ENCODE peak calls at places on chromosome 5, in eight cellular contexts. X is CD8-positive, alpha-beta T cell; Z is AG08396; F is foreskin fibroblast; P is cardiac muscle cell; L is ureter; D is choroid plexus epithelial cell; O is HAP-1. M is an unnamed sample.

GRCh38 chr5:170749911-170750431 is 33.6 kb upstream of the GABRP start:
- DNase-seq in X (no peak), Z (no peak), F (no peak), P (no peak), L (peak), D (no peak), O (no peak), M (no peak)

GRCh38 chr5:26847041-26847736 is 191.2 kb downstream of the CDH9 start:
- DNase-seq in X (no peak), Z (no peak), F (no peak), P (no peak), L (no peak), D (peak), O (no peak), M (no peak)

GRCh38 chr5:36722913-36723312 is 116.5 kb downstream of the SLC1A3 start:
- DNase-seq in X (no peak), Z (no peak), F (peak), P (no peak), L (no peak), D (peak), O (no peak), M (no peak)

GRCh38 chr5:2262620-2263019 is 379.9 kb upstream of the IRX4 start:
- DNase-seq in X (no peak), Z (no peak), F (no peak), P (no peak), L (no peak), D (no peak), O (no peak), M (no peak)

GRCh38 chr5:60340965-60341471 is 358.9 kb downstream of the DEPDC1B start:
- DNase-seq in X (no peak), Z (no peak), F (peak), P (no peak), L (no peak), D (no peak), O (no peak), M (no peak)

GRCh38 chr5:3346111-3346820 is 249.4 kb upstream of the IRX1 start:
- DNase-seq in X (no peak), Z (no peak), F (no peak), P (no peak), L (peak), D (no peak), O (no peak), M (no peak)

GRCh38 chr5:178216088-178216534 is 11.8 kb downstream of the HNRNPAB start:
- DNase-seq in X (no peak), Z (no peak), F (no peak), P (no peak), L (no peak), D (no peak), O (no peak), M (no peak)

GRCh38 chr5:25405850-25406249 is 761.1 kb upstream of the CDH10 start:
- DNase-seq in X (no peak), Z (no peak), F (no peak), P (no peak), L (no peak), D (no peak), O (no peak), M (no peak)

GRCh38 chr5:54093861-54094260 is 216.5 kb downstream of the ARL15 start:
- DNase-seq in X (no peak), Z (no peak), F (no peak), P (no peak), L (no peak), D (no peak), O (no peak), M (no peak)

GRCh38 chr5:163189023-163189553 is 248.3 kb upstream of the CCNG1 start:
- DNase-seq in X (no peak), Z (no peak), F (no peak), P (no peak), L (no peak), D (no peak), O (no peak), M (no peak)

GRCh38 chr5:1889321-1890065 is 6.8 kb upstream of the IRX4 start:
- DNase-seq in X (no peak), Z (no peak), F (no peak), P (no peak), L (no peak), D (no peak), O (no peak), M (no peak)

GRCh38 chr5:159310492-159310891 is 19.8 kb downstream of the IL12B start:
- DNase-seq in X (no peak), Z (no peak), F (no peak), P (peak), L (no peak), D (peak), O (no peak), M (no peak)

GRCh38 chr5:154709368-154710305 is 45.5 kb upstream of the LARP1 start:
- DNase-seq in X (no peak), Z (no peak), F (peak), P (no peak), L (no peak), D (no peak), O (no peak), M (peak)

GRCh38 chr5:5886812-5887486 is 464.5 kb downstream of the ICE1 start:
- DNase-seq in X (no peak), Z (no peak), F (no peak), P (no peak), L (no peak), D (no peak), O (peak), M (no peak)

GRCh38 chr5:105954341-105954740 is 1716.4 kb downstream of the EFNA5 start:
- DNase-seq in X (no peak), Z (no peak), F (no peak), P (no peak), L (no peak), D (peak), O (no peak), M (no peak)

GRCh38 chr5:91186101-91186500 is 197.0 kb downstream of the ARRDC3 start:
- DNase-seq in X (no peak), Z (no peak), F (no peak), P (no peak), L (no peak), D (no peak), O (no peak), M (no peak)

GRCh38 chr5:177370488-177371119 is 12.9 kb downstream of the RGS14 start:
- DNase-seq in X (peak), Z (peak), F (peak), P (peak), L (peak), D (peak), O (peak), M (peak)

M was measured in mesenchymal stem cell.